ENCODE peak calls at places on chromosomes 3 and 15, in four cellular contexts. B is HepG2, A is H1, J is GM12878. V is an unnamed sample.

GRCh38 chr15:29613951-29614382 is 208.3 kb downstream of the TJP1 start:
- DNase-seq in A (peak), B (peak), J (no peak), V (peak)

GRCh38 chr15:36784717-36785116 is 205.3 kb downstream of the CDIN1 start:
- DNase-seq in B (no peak), J (no peak), A (no peak), V (no peak)

GRCh38 chr15:70437089-70437488 is 326.3 kb downstream of the UACA start:
- DNase-seq in B (peak), J (no peak), A (no peak), V (no peak)

GRCh38 chr15:71329509-71330260 is 214.4 kb downstream of the THSD4 start:
- DNase-seq in B (no peak), J (no peak), A (no peak), V (no peak)

GRCh38 chr3:57397175-57398026 is 104.9 kb upstream of the ASB14 start:
- DNase-seq in B (peak), A (peak), J (peak), V (peak)

GRCh38 chr15:96349034-96349932 is 18.8 kb downstream of the NR2F2 start:
- DNase-seq in A (no peak), B (no peak), J (no peak), V (no peak)

GRCh38 chr3:8986741-8987672 is 23.7 kb upstream of the RAD18 start:
- DNase-seq in J (no peak), A (peak), B (no peak), V (no peak)

GRCh38 chr15:39312984-39313383 is 267.9 kb upstream of the THBS1 start:
- DNase-seq in A (no peak), J (no peak), B (peak), V (peak)

GRCh38 chr3:62451211-62451892 is 78.0 kb upstream of the FEZF2 start:
- DNase-seq in J (no peak), A (no peak), B (no peak), V (no peak)

GRCh38 chr3:118682916-118683315 is 351.7 kb downstream of the IGSF11 start:
- DNase-seq in J (no peak), A (no peak), B (no peak), V (no peak)

GRCh38 chr3:126293370-126294082 is 63.7 kb downstream of the KLF15 start:
- DNase-seq in J (no peak), B (peak), A (no peak), V (no peak)

GRCh38 chr3:111151438-111151837 is 79.8 kb downstream of the NECTIN3 start:
- DNase-seq in J (no peak), B (peak), A (no peak), V (no peak)

GRCh38 chr3:45631486-45631885 is 36.9 kb downstream of the LIMD1 start:
- DNase-seq in J (no peak), A (no peak), B (no peak), V (peak)

DNA sequence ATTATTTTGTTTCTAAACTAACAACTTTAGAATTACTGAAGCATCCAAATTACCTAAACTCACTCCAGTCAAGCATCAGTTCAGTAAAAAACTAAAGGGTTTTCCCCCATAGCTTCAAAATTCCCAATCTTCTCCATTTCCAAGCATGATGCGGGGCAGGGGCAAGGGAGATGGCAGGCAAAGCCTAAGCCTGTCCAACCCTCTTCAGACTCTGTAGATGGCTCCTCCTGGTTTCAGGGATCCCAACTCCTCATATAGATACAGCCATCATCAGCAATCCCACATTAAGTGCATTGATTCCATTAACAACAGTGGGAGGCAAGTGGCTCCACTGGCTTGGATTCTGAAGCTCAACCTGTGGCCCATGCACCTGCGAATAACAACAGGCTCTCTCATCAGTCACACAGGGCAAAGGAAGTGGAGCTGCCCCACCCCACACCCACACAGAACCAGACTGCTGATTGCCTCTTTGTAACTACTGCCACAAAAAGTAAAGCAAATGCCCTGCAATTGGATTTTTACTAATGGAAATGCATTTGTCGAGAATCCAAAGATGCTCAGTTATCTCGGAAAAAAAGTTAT is 14.9 kb downstream of the SFMBT1 start:
- DNase-seq in A (peak), B (no peak), J (no peak), V (no peak)
- TF ChIP-seq SIN3A in A (no peak), B (no peak), J (no peak), V (no peak)

DNA sequence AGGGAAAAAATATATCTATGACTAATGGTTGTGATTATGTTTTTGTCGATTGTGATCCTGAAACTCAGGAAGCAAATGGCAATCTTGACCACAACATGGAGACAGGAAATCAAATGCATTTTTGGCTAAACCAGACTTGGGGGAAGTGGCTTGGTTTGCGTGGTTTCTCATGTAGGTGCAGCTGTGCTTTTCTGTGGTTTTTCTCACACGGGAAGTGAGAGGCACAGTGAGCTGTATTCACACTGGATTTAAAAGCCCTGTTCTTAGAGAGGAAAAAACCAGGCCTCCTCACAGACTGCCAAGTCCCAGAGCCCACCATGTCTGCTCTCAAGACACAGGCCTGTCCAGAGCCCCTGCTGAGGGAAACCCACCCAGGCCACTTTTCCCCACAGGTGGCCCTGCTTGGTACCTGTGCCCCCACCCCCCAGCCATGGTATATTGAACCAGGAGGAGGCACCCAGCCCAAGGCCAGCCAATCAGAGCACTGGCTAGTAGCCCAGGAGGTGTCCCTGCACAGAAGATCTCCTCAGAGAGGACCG is 46.2 kb downstream of the BTD start:
- DNase-seq in A (no peak), J (peak), B (no peak), V (no peak)
- TF ChIP-seq HDAC6 in A (no peak), J (no peak), B (no peak), V (no peak)

DNA sequence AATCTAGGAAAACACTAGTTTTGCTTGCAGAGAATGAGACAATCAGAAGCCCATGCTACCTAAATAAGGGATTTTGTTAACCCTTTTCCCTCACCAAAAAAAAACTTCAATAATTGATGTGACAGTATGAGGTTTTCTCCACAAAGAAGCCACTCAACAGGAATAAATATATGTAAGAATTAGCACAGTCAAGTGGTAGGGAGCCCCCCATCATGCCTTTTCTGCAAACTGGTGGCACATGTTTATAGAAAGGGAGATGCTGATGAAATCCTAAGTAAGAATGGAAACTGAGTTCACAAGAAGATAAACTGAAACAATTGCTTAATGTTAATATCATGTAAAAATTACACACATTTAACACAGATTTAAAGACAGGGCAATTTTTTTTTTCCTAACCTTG is 51.0 kb downstream of the PHC3 start:
- DNase-seq in J (no peak), A (no peak), B (no peak), V (no peak)
- TF ChIP-seq SIN3A in J (no peak), A (no peak), B (no peak), V (no peak)

GRCh38 chr3:175670572-175670971 is 811.4 kb downstream of the NAALADL2 start:
- DNase-seq in A (no peak), B (no peak), J (no peak), V (no peak)
- TF ChIP-seq HDAC6 in A (no peak), B (no peak), J (no peak), V (no peak)

GRCh38 chr3:52651592-52651991 is 34.1 kb downstream of the PBRM1 start:
- DNase-seq in J (no peak), B (no peak), A (no peak), V (no peak)
- TF ChIP-seq SIN3A in J (no peak), B (no peak), A (no peak), V (no peak)

DNA sequence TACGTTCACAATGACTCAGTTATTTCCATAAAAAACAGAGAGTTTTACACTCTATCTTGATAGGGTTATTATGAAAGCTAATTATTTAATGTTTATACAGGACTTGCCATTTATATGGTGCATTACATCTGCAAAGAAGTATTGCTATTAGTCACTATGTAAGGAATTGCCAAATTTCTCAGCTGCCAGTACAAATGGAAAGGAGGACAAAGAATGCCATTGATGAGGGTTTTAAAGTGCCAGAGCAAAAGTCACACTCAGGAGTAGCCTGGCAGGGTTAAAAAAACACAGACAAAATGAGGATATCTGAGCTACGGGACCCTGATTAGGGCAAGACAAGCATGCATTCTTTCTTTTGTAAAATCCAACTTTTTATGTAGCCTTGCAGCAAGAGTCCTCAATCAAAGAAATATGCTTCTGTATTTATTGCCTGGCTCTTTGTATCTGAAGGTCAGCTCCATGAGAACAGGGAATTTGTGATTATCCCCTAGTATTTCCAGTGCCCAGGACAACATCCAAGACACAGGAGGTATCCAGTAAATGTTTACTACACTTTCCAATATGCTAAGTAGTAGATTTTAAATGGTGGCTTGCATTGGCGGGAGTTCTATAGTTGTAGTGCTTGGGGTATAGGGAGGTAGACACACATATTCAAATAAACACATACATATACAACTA is 1013.6 kb downstream of the ROBO1 start:
- DNase-seq in A (no peak), J (no peak), B (peak), V (no peak)
- TF ChIP-seq HDAC6 in A (no peak), J (no peak), B (no peak), V (no peak)

DNA sequence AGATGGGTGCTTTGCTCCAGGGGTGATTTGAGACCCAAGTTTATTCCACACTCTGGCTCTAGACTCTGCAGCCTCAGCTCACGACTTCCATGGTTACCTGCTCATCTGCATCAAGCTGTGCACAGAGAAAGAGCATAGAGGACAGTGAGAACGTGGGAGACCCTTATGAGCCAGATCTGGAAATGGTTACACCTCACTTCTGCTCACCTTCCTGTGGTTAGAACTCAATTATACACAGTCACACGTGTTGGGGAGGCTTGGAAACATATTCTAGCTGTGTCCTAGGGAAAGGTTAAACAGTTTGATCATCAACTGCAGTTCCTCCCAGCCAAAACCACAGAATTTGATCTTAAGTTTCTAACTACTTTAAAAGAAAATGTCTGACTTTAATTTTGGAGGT is 1.8 kb downstream of the FETUB start:
- DNase-seq in A (no peak), B (no peak), J (no peak), V (no peak)
- TF ChIP-seq SIN3A in A (no peak), B (no peak), J (no peak), V (no peak)

GRCh38 chr3:143634991-143635390 is 213.3 kb downstream of the SLC9A9 start:
- DNase-seq in J (no peak), A (no peak), B (no peak), V (no peak)
- TF ChIP-seq HDAC6 in J (no peak), A (no peak), B (no peak), V (no peak)

GRCh38 chr3:184289426-184289938 is 9.6 kb upstream of the PSMD2 start:
- DNase-seq in B (no peak), J (no peak), A (peak), V (peak)
- TF ChIP-seq SIN3A in B (no peak), J (no peak), A (no peak), V (no peak)

GRCh38 chr3:38110314-38111050 is 26.4 kb downstream of the ACAA1 start:
- DNase-seq in J (no peak), B (no peak), A (no peak), V (no peak)

GRCh38 chr3:38112378-38112761 is 24.6 kb downstream of the ACAA1 start:
- DNase-seq in J (no peak), B (no peak), A (no peak), V (no peak)

GRCh38 chr3:38109580-38110313 is 27.2 kb downstream of the ACAA1 start:
- DNase-seq in A (no peak), J (no peak), B (no peak), V (no peak)

GRCh38 chr3:38111696-38112377 is 25.1 kb downstream of the ACAA1 start:
- DNase-seq in B (no peak), J (no peak), A (no peak), V (no peak)

GRCh38 chr3:38111201-38111600 is 25.7 kb downstream of the ACAA1 start:
- DNase-seq in B (no peak), A (no peak), J (no peak), V (no peak)
- TF ChIP-seq HDAC6 in B (no peak), A (no peak), J (no peak), V (no peak)

V was measured in K562.